ENCODE peak calls at places on chromosomes 2 and 18, in ten cellular contexts. V, T, W, Z, M, C, N, R, F and D are unnamed samples.

GRCh38 chr18:27605107-27605834 is 420.2 kb upstream of the CHST9 start:
- DNase-seq in V (no peak), T (no peak), W (peak; percentile 65), Z (peak; percentile 66), M (peak; percentile 52), C (peak; percentile 70), N (peak; percentile 62), R (peak; percentile 26), F (peak; percentile 83), D (peak; percentile 58)

GRCh38 chr2:237759176-237759575 is 39.4 kb upstream of the RBM44 start:
- DNase-seq in V (no peak), T (no peak), W (no peak), Z (no peak), M (no peak), C (no peak), N (no peak), R (no peak), F (no peak), D (no peak)

GRCh38 chr2:9215680-9216079 is 9.1 kb downstream of the ASAP2 start:
- DNase-seq in V (no peak), T (no peak), W (no peak), Z (peak; percentile 54), M (no peak), C (no peak), N (no peak), R (no peak), F (no peak), D (no peak)

GRCh38 chr18:12282436-12283039 is 25.5 kb upstream of the TUBB6 start:
- DNase-seq in V (no peak), T (no peak), W (peak; percentile 93), Z (no peak), M (no peak), C (peak; percentile 66), N (no peak), R (no peak), F (peak; percentile 85), D (peak; percentile 88)

GRCh38 chr2:215290980-215291599 is 20.8 kb upstream of the ATIC start:
- DNase-seq in V (no peak), T (no peak), W (no peak), Z (no peak), M (no peak), C (no peak), N (no peak), R (no peak), F (no peak), D (no peak)

GRCh38 chr2:144496067-144496466 is 23.9 kb downstream of the ZEB2 start:
- DNase-seq in V (no peak), T (no peak), W (no peak), Z (no peak), M (no peak), C (no peak), N (no peak), R (no peak), F (no peak), D (no peak)

GRCh38 chr2:182186132-182186735 is 200.6 kb downstream of the PPP1R1C start:
- DNase-seq in V (no peak), T (no peak), W (peak; percentile 34), Z (no peak), M (no peak), C (peak; percentile 50), N (no peak), R (no peak), F (peak; percentile 86), D (no peak)

GRCh38 chr2:41141146-41141791 is 689.4 kb upstream of the SLC8A1 start:
- DNase-seq in V (no peak), T (no peak), W (no peak), Z (no peak), M (no peak), C (no peak), N (no peak), R (no peak), F (no peak), D (no peak)

GRCh38 chr18:35964319-35964718 is 8.2 kb upstream of the RMP24 start:
- DNase-seq in V (no peak), T (no peak), W (no peak), Z (no peak), M (no peak), C (no peak), N (no peak), R (no peak), F (no peak), D (no peak)

GRCh38 chr2:120481446-120482194 is 135.7 kb downstream of the INHBB start:
- DNase-seq in V (no peak), T (no peak), W (no peak), Z (no peak), M (no peak), C (no peak), N (no peak), R (no peak), F (no peak), D (no peak)

GRCh38 chr2:236939271-236939670 is 146.4 kb upstream of the COPS8 start:
- DNase-seq in V (no peak), T (no peak), W (no peak), Z (peak; percentile 23), M (no peak), C (no peak), N (peak; percentile 24), R (no peak), F (no peak), D (no peak)

GRCh38 chr18:50969448-50969847 is 1.6 kb downstream of the ELAC1 start:
- DNase-seq in V (no peak), T (no peak), W (no peak), Z (no peak), M (no peak), C (no peak), N (no peak), R (no peak), F (no peak), D (no peak)

GRCh38 chr2:96788393-96789244 is 27.4 kb upstream of the CNNM3 start:
- DNase-seq in V (peak; percentile 70), T (peak; percentile 70), W (peak; percentile 15), Z (no peak), M (no peak), C (no peak), N (no peak), R (no peak), F (peak; percentile 55), D (no peak)

GRCh38 chr18:48616484-48617255 is 77.8 kb downstream of the CTIF start:
- DNase-seq in V (no peak), T (no peak), W (no peak), Z (no peak), M (no peak), C (no peak), N (no peak), R (no peak), F (no peak), D (no peak)
- H3K4me1 ChIP-seq in V (peaks cover 15% of the 10 kb centered on the region), T (peaks cover 53% of the 10 kb centered on the region), W (peaks cover 38% of the 10 kb centered on the region), Z (peaks cover 37% of the 10 kb centered on the region), M (no peaks in the 10 kb centered on the region), C (peaks cover 11% of the 10 kb centered on the region), N (peaks cover 4% of the 10 kb centered on the region), R (no peaks in the 10 kb centered on the region), F (no peaks in the 10 kb centered on the region), D (peaks cover 7% of the 10 kb centered on the region)

GRCh38 chr2:208698114-208698513 is 291.5 kb downstream of the PTH2R start:
- DNase-seq in V (no peak), T (no peak), W (no peak), Z (no peak), M (no peak), C (no peak), N (no peak), R (no peak), F (no peak), D (no peak)
- TF ChIP-seq CTCF in V (no peak), T (no peak), W (no peak), Z (no peak), M (no peak), C (no peak), N (no peak), R (no peak), F (no peak), D (no peak)

GRCh38 chr2:105398522-105399206 is at the start of gene FHL2:
- DNase-seq in V (peak; percentile 78), T (peak; percentile 66), W (peak; percentile 80), Z (peak; percentile 78), M (peak; percentile 74), C (peak; percentile 84), N (peak; percentile 89), R (peak; percentile 37), F (peak; percentile 83), D (peak; percentile 56)

GRCh38 chr2:105396254-105397024 is 2.4 kb downstream of the FHL2 start:
- DNase-seq in V (peak; percentile 71), T (no peak), W (peak; percentile 98), Z (peak; percentile 78), M (no peak), C (peak; percentile 92), N (no peak), R (peak; percentile 41), F (peak; percentile 100), D (peak; percentile 99)

GRCh38 chr2:105395691-105396090 is 3.2 kb downstream of the FHL2 start:
- DNase-seq in V (no peak), T (no peak), W (no peak), Z (peak; percentile 54), M (no peak), C (no peak), N (no peak), R (no peak), F (no peak), D (no peak)

GRCh38 chr2:105397959-105398521 is 811 bp downstream of the FHL2 start:
- DNase-seq in V (no peak), T (no peak), W (no peak), Z (peak; percentile 21), M (no peak), C (peak; percentile 58), N (no peak), R (no peak), F (no peak), D (no peak)

DNA sequence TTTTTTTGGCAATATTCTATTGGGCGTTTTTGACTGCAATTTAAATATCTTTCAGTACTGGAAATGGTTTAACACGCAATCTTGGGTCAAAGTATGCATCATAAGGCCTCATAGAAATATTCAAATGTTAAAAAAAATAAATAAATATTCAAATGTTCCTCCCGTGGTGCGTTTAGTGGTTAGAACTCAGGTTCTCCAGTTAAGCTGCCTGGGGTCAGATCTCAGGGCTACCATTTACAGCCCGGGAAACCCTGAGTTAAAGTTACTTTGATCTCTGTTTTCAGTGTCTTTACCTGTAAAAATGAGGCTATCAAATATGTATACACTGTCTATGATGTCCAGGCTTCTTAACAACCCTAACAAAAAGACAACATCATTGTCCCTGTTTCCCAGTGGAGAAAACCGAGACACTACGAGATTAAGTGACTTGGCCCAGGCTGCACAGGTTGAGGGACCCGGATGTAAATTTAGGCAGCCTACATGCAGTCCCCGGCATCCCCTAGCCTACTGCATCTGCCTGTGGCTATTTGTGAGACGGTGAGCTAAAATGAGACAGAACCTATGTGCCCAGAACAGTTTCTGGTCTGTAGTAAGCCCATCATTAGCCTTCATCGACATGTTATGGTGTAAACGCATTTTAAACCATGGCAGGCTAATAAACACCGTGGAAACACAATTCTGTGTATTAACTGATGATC is 1.7 kb downstream of the FHL2 start:
- DNase-seq in V (no peak), T (no peak), W (no peak), Z (peak; percentile 53), M (no peak), C (no peak), N (no peak), R (no peak), F (peak; percentile 57), D (no peak)
- H3K4me1 ChIP-seq in V (peaks cover 39% of the 10 kb centered on the region), T (peaks cover 22% of the 10 kb centered on the region), W (peaks cover 27% of the 10 kb centered on the region), Z (peaks cover 26% of the 10 kb centered on the region), M (peaks cover 5% of the 10 kb centered on the region), C (peaks cover 16% of the 10 kb centered on the region), N (peaks cover 5% of the 10 kb centered on the region), R (no peaks in the 10 kb centered on the region), F (peaks cover 51% of the 10 kb centered on the region), D (peaks cover 11% of the 10 kb centered on the region)

DNA sequence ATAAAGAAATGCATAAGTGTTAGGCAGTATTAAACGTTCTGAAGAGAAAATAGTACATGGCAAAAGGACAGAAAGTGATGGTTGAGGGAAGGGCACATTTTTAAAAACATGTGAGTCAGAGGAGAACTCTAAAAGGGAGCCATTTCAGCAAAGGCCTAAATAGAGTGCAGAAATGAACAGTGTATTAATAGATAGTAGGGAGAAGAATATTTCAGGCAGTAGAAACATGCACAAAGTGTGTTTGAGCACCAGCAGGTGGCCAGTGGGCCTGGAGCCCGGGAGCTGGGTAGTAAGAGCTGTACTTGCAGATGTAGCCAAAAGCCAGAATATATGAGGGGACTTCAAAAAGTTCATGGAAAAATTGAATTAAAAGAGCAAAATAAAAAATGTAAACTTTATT is 288.1 kb upstream of the FIGN start:
- DNase-seq in V (no peak), T (peak; percentile 41), W (no peak), Z (no peak), M (no peak), C (peak; percentile 3), N (no peak), R (no peak), F (no peak), D (no peak)
- TF ChIP-seq CTCF in V (no peak), T (no peak), W (no peak), Z (no peak), M (no peak), C (no peak), N (no peak), R (no peak), F (no peak), D (no peak)